ENCODE peak calls at places on chromosomes 6 and 20, in eight cellular contexts. W, R, G, K, Q, T, U and L are unnamed samples.

GRCh38 chr20:40584128-40584819 is 104.8 kb downstream of the MAFB start:
- DNase-seq in T (no peak), G (no peak), W (no peak), Q (no peak), R (no peak), K (no peak), U (no peak), L (no peak)

GRCh38 chr20:20212675-20213096 is 155.2 kb upstream of the INSM1 start:
- DNase-seq in R (peak; percentile 35), U (no peak), K (no peak), T (no peak), Q (no peak), W (no peak), G (no peak), L (no peak)

GRCh38 chr6:2877960-2878359 is 25.1 kb downstream of the SERPINB9 start:
- DNase-seq in Q (no peak), G (no peak), K (no peak), R (no peak), W (no peak), U (no peak), T (no peak), L (no peak)

GRCh38 chr6:21987501-21987957 is 309.3 kb downstream of the PRL start:
- DNase-seq in W (peak; percentile 51), R (peak; percentile 29), T (peak; percentile 22), K (peak; percentile 58), Q (peak; percentile 94), U (no peak), G (peak; percentile 81), L (peak; percentile 97)

GRCh38 chr20:36322131-36322530 is 16.0 kb downstream of the DLGAP4 start:
- DNase-seq in W (no peak), G (no peak), T (no peak), U (no peak), K (no peak), Q (no peak), R (no peak), L (no peak)

GRCh38 chr20:13650474-13650873 is 11.7 kb upstream of the TASP1 start:
- DNase-seq in G (no peak), R (no peak), W (no peak), Q (no peak), K (no peak), T (no peak), U (no peak), L (no peak)

GRCh38 chr20:57090590-57091560 is 175.6 kb downstream of the BMP7 start:
- DNase-seq in U (no peak), W (no peak), T (no peak), G (no peak), K (no peak), R (no peak), Q (no peak), L (no peak)

GRCh38 chr6:159969204-159969912 is 476 bp downstream of the IGF2R start:
- DNase-seq in W (no peak), R (peak; percentile 78), G (no peak), Q (peak; percentile 43), K (no peak), T (no peak), U (no peak), L (peak; percentile 38)

GRCh38 chr20:44222969-44223368 is 12.4 kb upstream of the OSER1 start:
- DNase-seq in Q (no peak), T (no peak), K (peak; percentile 10), U (no peak), W (no peak), R (peak; percentile 64), G (no peak), L (no peak)

GRCh38 chr20:1900321-1900791 is 5.1 kb downstream of the SIRPA start:
- DNase-seq in K (peak; percentile 68), T (no peak), W (peak; percentile 87), R (peak; percentile 84), G (peak; percentile 31), Q (peak; percentile 73), U (peak; percentile 48), L (peak; percentile 80)

GRCh38 chr20:57030611-57031600 is 235.5 kb downstream of the BMP7 start:
- DNase-seq in W (peak; percentile 58), G (peak; percentile 64), Q (no peak), K (no peak), U (no peak), R (no peak), T (no peak), L (no peak)

GRCh38 chr6:31180500-31180899 is 10.0 kb upstream of the POU5F1 start:
- DNase-seq in R (no peak), Q (peak; percentile 80), W (no peak), G (peak; percentile 25), U (peak; percentile 89), K (no peak), T (no peak), L (peak; percentile 86)
- H3K4me3 ChIP-seq in R (no peak overlapping the region), Q (peak overlapping the region; percentile 48), W (no peak overlapping the region), G (peak overlapping the region; percentile 49), U (peak overlapping the region; percentile 76), K (no peak overlapping the region), T (peak overlapping the region; percentile 72), L (peak overlapping the region; percentile 54)

DNA sequence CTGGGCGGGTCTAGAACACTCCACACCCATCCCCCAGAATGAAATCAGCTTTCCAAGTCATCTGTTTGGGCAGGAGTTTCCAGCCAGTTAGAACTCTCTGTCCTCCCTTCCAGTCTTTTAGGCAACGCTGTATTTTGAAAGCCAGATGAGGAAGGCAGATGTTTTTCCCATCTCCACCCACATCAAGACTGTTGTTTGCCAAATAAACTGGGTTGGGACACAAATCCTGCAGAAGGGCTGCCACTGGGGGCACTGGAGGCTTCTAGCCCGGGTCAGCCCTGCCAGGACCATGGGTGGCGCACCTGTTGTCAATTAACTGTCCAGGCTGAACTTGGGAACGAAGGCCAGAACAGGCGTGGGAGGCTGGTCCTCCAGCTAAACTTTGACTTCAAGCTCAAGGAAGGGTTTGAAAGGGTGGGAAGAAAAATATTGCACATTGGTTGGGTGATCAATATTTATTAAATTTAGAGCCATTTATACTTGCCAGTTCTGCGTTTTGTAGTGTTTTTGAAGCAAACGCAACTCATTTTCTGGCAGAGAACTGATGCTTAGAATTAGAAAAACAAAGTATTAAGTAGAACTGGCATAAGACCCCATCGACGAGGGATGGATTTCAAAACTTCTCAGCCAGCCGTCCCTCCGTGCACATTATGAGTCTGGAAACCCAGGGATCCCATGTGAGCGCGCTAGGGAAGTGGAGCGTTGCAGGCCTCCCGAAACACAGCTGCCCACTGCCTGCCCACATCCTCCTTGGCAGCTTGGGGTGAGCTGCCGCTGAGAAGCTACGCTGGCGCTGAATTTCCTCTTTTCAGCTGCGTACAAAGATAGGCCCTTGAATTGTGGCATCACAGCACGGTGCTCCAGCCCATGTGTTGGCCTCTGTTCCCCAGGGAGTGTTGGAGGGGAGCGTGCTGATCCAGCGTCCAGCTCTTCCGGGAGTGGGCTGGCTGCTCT is 297.4 kb downstream of the QKI start:
- DNase-seq in W (no peak), U (no peak), R (no peak), G (peak; percentile 9), K (no peak), Q (no peak), T (no peak), L (no peak)
- TF ChIP-seq CTCF in W (no peak), U (no peak), R (peak; percentile 21), G (peak; percentile 28), K (peak; percentile 29), Q (no peak), T (no peak), L (no peak)

GRCh38 chr6:1597924-1598323 is 11.8 kb upstream of the FOXC1 start:
- DNase-seq in W (no peak), T (no peak), U (no peak), Q (peak; percentile 88), K (no peak), G (no peak), R (no peak), L (peak; percentile 86)
- H3K4me3 ChIP-seq in W (no peak overlapping the region), T (no peak overlapping the region), U (no peak overlapping the region), Q (no peak overlapping the region), K (no peak overlapping the region), G (no peak overlapping the region), R (no peak overlapping the region), L (no peak overlapping the region)

GRCh38 chr20:33662172-33662571 is at the start of gene C20orf144:
- DNase-seq in G (no peak), Q (no peak), W (no peak), U (no peak), R (no peak), K (no peak), T (no peak), L (no peak)

GRCh38 chr20:33660685-33661058 is 1.5 kb upstream of the C20orf144 start:
- DNase-seq in K (no peak), G (no peak), U (no peak), T (no peak), W (no peak), Q (no peak), R (no peak), L (no peak)

GRCh38 chr20:33664085-33664761 is 2.1 kb downstream of the C20orf144 start:
- DNase-seq in W (no peak), T (no peak), K (no peak), G (no peak), U (no peak), R (no peak), Q (no peak), L (no peak)

GRCh38 chr20:33664762-33665144 is 2.0 kb upstream of the ACTL10 start:
- DNase-seq in K (no peak), U (no peak), R (no peak), W (no peak), G (no peak), Q (no peak), T (no peak), L (no peak)

DNA sequence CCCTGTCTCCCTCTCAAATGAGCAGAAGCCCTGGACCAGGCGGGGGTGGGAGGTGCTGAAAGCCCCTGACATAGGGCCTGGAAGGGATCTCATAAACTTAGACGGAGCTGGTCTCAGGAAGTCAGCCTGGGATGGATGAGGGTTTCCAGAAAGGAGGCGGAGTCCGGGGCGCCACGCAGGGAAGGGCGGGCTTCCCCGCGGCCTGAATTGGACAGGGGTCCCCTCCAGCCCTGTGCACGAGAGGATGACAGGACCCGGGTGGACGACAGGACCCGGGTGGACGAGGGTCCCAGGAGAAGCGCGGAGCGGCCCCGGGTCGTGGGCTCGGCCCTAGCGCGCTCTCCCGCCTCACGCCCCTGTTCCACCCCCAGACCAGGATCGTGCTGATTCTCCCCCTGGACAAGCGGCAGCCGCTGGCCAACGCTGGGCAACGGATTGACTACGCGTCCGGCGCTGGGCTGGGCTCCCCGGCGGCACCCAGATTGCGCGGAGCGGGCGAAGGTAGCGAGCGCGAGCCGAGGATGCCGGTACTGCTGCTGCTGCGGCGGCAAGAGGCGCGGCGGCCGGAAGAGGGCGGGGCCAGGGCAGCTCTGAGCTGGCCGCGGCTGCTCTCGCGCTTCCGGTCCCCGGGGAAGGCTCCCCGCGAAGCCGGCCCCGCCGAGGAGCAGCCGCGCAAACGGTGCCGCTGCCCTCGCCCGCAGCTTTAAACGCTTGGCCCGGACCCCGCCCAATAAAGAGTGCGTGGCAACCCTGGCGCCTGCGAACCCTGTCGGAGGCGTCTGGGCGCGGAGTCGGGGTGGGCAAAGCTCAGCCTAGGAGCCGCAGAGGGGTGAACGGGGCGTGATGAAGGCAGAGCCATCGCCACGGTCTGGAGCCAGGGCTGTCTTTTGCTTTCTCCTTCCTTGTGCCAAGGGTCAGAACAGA is 1.3 kb downstream of the C20orf144 start:
- DNase-seq in T (no peak), U (peak; percentile 90), Q (peak; percentile 67), G (no peak), R (peak; percentile 94), W (peak; percentile 88), K (no peak), L (peak; percentile 66)
- TF ChIP-seq CTCF in T (no peak), U (no peak), Q (no peak), G (no peak), R (no peak), W (no peak), K (no peak), L (no peak)

GRCh38 chr20:24842591-24843442 is 106.3 kb upstream of the CST7 start:
- DNase-seq in W (peak; percentile 15), Q (no peak), R (no peak), T (no peak), G (no peak), U (peak; percentile 92), K (no peak), L (peak; percentile 3)
- H3K4me3 ChIP-seq in W (no peak overlapping the region), Q (no peak overlapping the region), R (no peak overlapping the region), T (no peak overlapping the region), G (no peak overlapping the region), U (peak overlapping the region; percentile 35), K (no peak overlapping the region), L (no peak overlapping the region)